ENCODE peak calls at places on chromosomes 6 and 20, in six cellular contexts. L is H9, N is IMR-90, O is trophoblast cell, Z is H1, H is neuronal stem cell. W is an unnamed sample.

GRCh38 chr6:26196846-26197683 is 109.8 kb downstream of the HFE start:
- DNase-seq in L (peak; percentile 86), O (peak; percentile 58), N (peak; percentile 95), H (peak; percentile 69), Z (no peak), W (peak; percentile 96)

GRCh38 chr20:25339608-25340007 is 51.0 kb downstream of the ABHD12 start:
- DNase-seq in L (no peak), Z (no peak), H (no peak), O (peak; percentile 44), N (no peak), W (no peak)

GRCh38 chr6:112833546-112834215 is 486.6 kb downstream of the RFPL4B start:
- DNase-seq in L (no peak), O (no peak), H (no peak), Z (no peak), N (peak; percentile 44), W (no peak)

GRCh38 chr6:26569433-26569764 is 27.4 kb upstream of the ABT1 start:
- DNase-seq in L (no peak), H (no peak), N (no peak), Z (no peak), O (peak; percentile 77), W (no peak)

GRCh38 chr6:80608881-80609280 is 502.4 kb downstream of the BCKDHB start:
- DNase-seq in Z (no peak), N (peak; percentile 49), O (peak; percentile 6), H (no peak), L (no peak), W (peak; percentile 47)

GRCh38 chr20:24948939-24949679 is at the start of gene CST7:
- DNase-seq in H (no peak), Z (no peak), O (peak; percentile 12), N (no peak), L (peak; percentile 18), W (no peak)

GRCh38 chr6:163413345-163414116 is 987 bp upstream of the QKI start:
- DNase-seq in O (peak; percentile 94), N (peak; percentile 90), Z (no peak), H (peak; percentile 88), L (peak; percentile 73), W (peak; percentile 90)

GRCh38 chr6:46378161-46378881 is 112.9 kb downstream of the RCAN2 start:
- DNase-seq in H (no peak), L (no peak), O (no peak), N (no peak), Z (no peak), W (no peak)

GRCh38 chr20:63680857-63681608 is 15.4 kb upstream of the TNFRSF6B start:
- DNase-seq in Z (no peak), N (no peak), H (no peak), O (no peak), L (no peak), W (no peak)

GRCh38 chr6:116764961-116765841 is at the start of gene FAM162B:
- DNase-seq in H (peak; percentile 40), Z (peak; percentile 38), O (peak; percentile 85), L (peak; percentile 79), N (peak; percentile 32), W (peak; percentile 44)

GRCh38 chr6:135162678-135163439 is 18.2 kb upstream of the MYB start:
- DNase-seq in O (peak; percentile 71), H (peak; percentile 55), Z (peak; percentile 77), L (peak; percentile 82), N (no peak), W (peak; percentile 24)

GRCh38 chr20:14288341-14289330 is 48.8 kb downstream of the FLRT3 start:
- DNase-seq in L (no peak), H (no peak), O (no peak), N (peak; percentile 72), Z (no peak), W (no peak)

GRCh38 chr6:82554706-82555105 is 191.1 kb downstream of the TPBG start:
- DNase-seq in N (no peak), H (no peak), O (no peak), Z (no peak), L (no peak), W (no peak)

GRCh38 chr6:156427345-156427744 is 349.8 kb upstream of the ARID1B start:
- DNase-seq in Z (no peak), N (peak; percentile 91), O (peak; percentile 20), L (no peak), H (no peak), W (peak; percentile 94)

GRCh38 chr6:90003941-90004340 is 109.7 kb downstream of the GJA10 start:
- DNase-seq in L (no peak), H (no peak), O (no peak), N (peak; percentile 18), Z (no peak), W (no peak)

GRCh38 chr6:170288091-170288631 is 2.7 kb downstream of the DLL1 start:
- DNase-seq in H (no peak), N (no peak), O (no peak), Z (no peak), L (no peak), W (no peak)

GRCh38 chr20:5031206-5031557 is 29.9 kb upstream of the SLC23A2 start:
- DNase-seq in O (peak; percentile 99), H (no peak), Z (no peak), N (no peak), L (no peak), W (no peak)

GRCh38 chr20:62595491-62595890 is 46.8 kb upstream of the SLCO4A1 start:
- DNase-seq in L (no peak), Z (no peak), H (no peak), O (peak; percentile 28), N (peak; percentile 55), W (no peak)

GRCh38 chr6:14734416-14735340 is 511.2 kb upstream of the JARID2 start:
- DNase-seq in N (peak; percentile 93), O (peak; percentile 75), Z (no peak), L (no peak), H (no peak), W (peak; percentile 96)

GRCh38 chr6:84738996-84739865 is 25.2 kb downstream of the TBX18 start:
- DNase-seq in N (no peak), H (no peak), Z (no peak), L (no peak), O (no peak), W (no peak)

GRCh38 chr6:118810420-118811027 is 83.4 kb upstream of the ASF1A start:
- DNase-seq in H (no peak), L (no peak), Z (no peak), O (no peak), N (no peak), W (no peak)

GRCh38 chr6:43763133-43763797 is 6.7 kb upstream of the VEGFA start:
- DNase-seq in Z (no peak), L (no peak), N (peak; percentile 77), O (no peak), H (no peak), W (peak; percentile 40)

GRCh38 chr6:34053721-34054120 is 92.2 kb downstream of the GRM4 start:
- DNase-seq in H (no peak), L (peak; percentile 63), O (no peak), N (no peak), Z (no peak), W (no peak)

GRCh38 chr6:169313347-169314010 is 59.8 kb upstream of the THBS2 start:
- DNase-seq in L (no peak), H (no peak), Z (no peak), N (no peak), O (no peak), W (no peak)

GRCh38 chr20:21344216-21344615 is 41.1 kb downstream of the XRN2 start:
- DNase-seq in L (no peak), Z (no peak), N (no peak), O (peak; percentile 25), H (no peak), W (no peak)

GRCh38 chr6:84770521-84770920 is 6.1 kb upstream of the TBX18 start:
- DNase-seq in O (no peak), H (no peak), Z (no peak), L (no peak), N (no peak), W (no peak)

GRCh38 chr6:18343741-18344140 is 43.4 kb upstream of the RNF144B start:
- DNase-seq in O (peak; percentile 39), N (peak; percentile 95), Z (no peak), H (no peak), L (no peak), W (peak; percentile 4)

GRCh38 chr6:158506577-158506976 is 53.3 kb upstream of the TMEM181 start:
- DNase-seq in Z (peak; percentile 70), N (peak; percentile 7), L (peak; percentile 91), H (peak; percentile 32), O (no peak), W (peak; percentile 22)
- H3K27ac ChIP-seq in Z (no peak overlapping the region), N (no peak overlapping the region), L (no peak overlapping the region), H (no peak overlapping the region), O (no peak overlapping the region), W (no peak overlapping the region)

DNA sequence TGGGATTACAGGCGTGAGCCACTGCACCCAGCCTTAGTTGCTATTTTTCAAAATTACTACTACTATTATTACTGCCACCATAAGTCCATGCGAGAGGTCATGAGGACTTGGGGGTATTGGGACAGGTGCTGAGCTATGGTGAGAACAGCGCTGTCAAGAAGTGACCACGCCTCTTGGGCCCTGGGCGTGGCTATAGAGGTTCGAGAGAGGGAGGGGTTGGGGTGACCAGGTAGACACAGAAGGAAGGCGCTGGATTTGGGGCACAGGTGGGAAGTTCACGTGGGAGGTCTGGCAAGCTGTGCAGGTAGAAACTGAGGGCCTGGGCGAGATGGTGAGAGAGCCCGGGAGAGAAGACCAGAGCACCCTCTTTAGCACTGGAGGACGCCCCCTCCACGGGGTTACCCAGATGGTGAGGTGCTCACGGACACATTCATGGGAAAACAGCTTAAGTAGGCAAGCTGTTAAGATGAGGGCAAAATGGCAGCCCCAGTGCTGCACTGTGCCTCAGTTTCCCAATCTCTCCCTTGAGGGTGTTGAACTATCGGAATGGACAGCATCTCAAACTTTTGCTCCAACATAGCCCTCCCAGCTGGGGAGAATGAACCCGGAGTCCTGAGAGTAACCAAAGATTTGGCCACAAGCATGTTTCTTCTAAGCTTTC is 61.0 kb downstream of the RAB44 start:
- DNase-seq in N (no peak), H (no peak), O (no peak), Z (no peak), L (peak; percentile 54), W (no peak)
- H2AFZ ChIP-seq in N (peak overlapping the region; percentile 29), H (no peak overlapping the region), O (no peak overlapping the region), Z (no peak overlapping the region), L (no peak overlapping the region), W (no peak overlapping the region)

GRCh38 chr6:42502990-42503389 is 51.3 kb upstream of the TRERF1 start:
- DNase-seq in H (no peak), Z (no peak), O (no peak), N (no peak), L (no peak), W (no peak)

GRCh38 chr6:42505377-42505702 is 53.6 kb upstream of the TRERF1 start:
- DNase-seq in O (peak; percentile 33), Z (no peak), H (no peak), N (peak; percentile 67), L (no peak), W (peak; percentile 21)

GRCh38 chr6:42502127-42502526 is 50.4 kb upstream of the TRERF1 start:
- DNase-seq in N (no peak), L (no peak), O (no peak), H (no peak), Z (no peak), W (no peak)

GRCh38 chr6:42506070-42506469 is 54.3 kb upstream of the TRERF1 start:
- DNase-seq in N (no peak), Z (no peak), L (no peak), H (no peak), O (no peak), W (no peak)

GRCh38 chr6:42503894-42504293 is 52.2 kb upstream of the TRERF1 start:
- DNase-seq in L (no peak), Z (no peak), N (no peak), O (no peak), H (no peak), W (no peak)
- H3K14ac ChIP-seq in L (no peak overlapping the region), Z (no peak overlapping the region), N (no peak overlapping the region), O (no peak overlapping the region), H (no peak overlapping the region), W (no peak overlapping the region)

GRCh38 chr6:137879301-137879700 is 12.2 kb downstream of the TNFAIP3 start:
- DNase-seq in Z (no peak), O (peak; percentile 6), H (no peak), L (peak; percentile 34), N (no peak), W (no peak)
- H3K27ac ChIP-seq in Z (no peak overlapping the region), O (no peak overlapping the region), H (no peak overlapping the region), L (no peak overlapping the region), N (no peak overlapping the region), W (no peak overlapping the region)